ENCODE peak calls at places on chromosomes 3 and 15, in six cellular contexts. E is fibroblast of lung, Q is lower lobe of right lung, J is left ventricle myocardium superior, N is A172, V is HTR-8/SVneo. I is an unnamed sample.

GRCh38 chr15:69156726-69157381 is 3.6 kb upstream of the GLCE start:
- DNase-seq in Q (no peak), V (no peak), E (no peak), N (no peak), J (no peak), I (no peak)

GRCh38 chr3:26484140-26484539 is 138.4 kb upstream of the LRRC3B start:
- DNase-seq in J (no peak), N (peak; percentile 52), V (peak; percentile 6), E (no peak), Q (no peak), I (no peak)

GRCh38 chr15:41115652-41116115 is 396 bp downstream of the INO80 start:
- DNase-seq in J (no peak), E (peak; percentile 59), V (peak; percentile 41), N (peak; percentile 36), Q (peak; percentile 85), I (peak; percentile 72)

GRCh38 chr3:57397175-57398026 is 104.9 kb upstream of the ASB14 start:
- DNase-seq in Q (no peak), J (no peak), V (peak; percentile 65), N (peak; percentile 63), E (peak; percentile 58), I (peak; percentile 77)

GRCh38 chr3:150885535-150885934 is 19.7 kb downstream of the MINDY4B start:
- DNase-seq in Q (no peak), V (no peak), E (no peak), N (no peak), J (no peak), I (no peak)

GRCh38 chr3:139416275-139416674 is 26.8 kb upstream of the COPB2 start:
- DNase-seq in V (no peak), E (no peak), J (no peak), Q (no peak), N (no peak), I (no peak)

GRCh38 chr3:115706311-115706829 is 83.1 kb downstream of the GAP43 start:
- DNase-seq in E (no peak), N (no peak), J (no peak), V (no peak), Q (no peak), I (no peak)

GRCh38 chr3:60854762-60855161 is 396.5 kb downstream of the FHIT start:
- DNase-seq in J (no peak), N (no peak), Q (no peak), V (no peak), E (no peak), I (no peak)

GRCh38 chr3:9067352-9067975 is 104.2 kb upstream of the RAD18 start:
- DNase-seq in Q (no peak), E (peak; percentile 79), J (no peak), V (peak; percentile 65), N (peak; percentile 67), I (peak; percentile 57)

GRCh38 chr3:124607163-124607562 is 123.1 kb upstream of the UMPS start:
- DNase-seq in N (peak; percentile 67), V (no peak), J (no peak), E (peak; percentile 85), Q (no peak), I (no peak)

GRCh38 chr15:63826513-63826912 is 7.2 kb downstream of the HERC1 start:
- DNase-seq in E (peak; percentile 58), N (no peak), V (no peak), J (no peak), Q (no peak), I (peak; percentile 53)

GRCh38 chr3:52834871-52835501 is at the start of gene MUSTN1:
- DNase-seq in Q (no peak), V (no peak), N (no peak), E (peak; percentile 40), J (peak; percentile 45), I (no peak)

GRCh38 chr15:87547470-87548181 is 708.9 kb downstream of the NTRK3 start:
- DNase-seq in E (no peak), V (no peak), N (peak; percentile 8), Q (no peak), J (no peak), I (no peak)

GRCh38 chr15:92290359-92290992 is 103.2 kb upstream of the ST8SIA2 start:
- DNase-seq in E (no peak), Q (no peak), N (no peak), V (no peak), J (no peak), I (no peak)

GRCh38 chr3:167684389-167684993 is 30.7 kb upstream of the WDR49 start:
- DNase-seq in J (no peak), V (peak; percentile 8), N (peak; percentile 67), E (peak; percentile 72), Q (no peak), I (peak; percentile 61)

GRCh38 chr3:31448035-31448881 is 84.5 kb upstream of the STT3B start:
- DNase-seq in J (peak; percentile 27), V (no peak), N (peak; percentile 21), E (no peak), Q (peak; percentile 50), I (peak; percentile 50)

GRCh38 chr15:92077353-92078080 is 224.0 kb downstream of the SLCO3A1 start:
- DNase-seq in Q (peak; percentile 70), J (peak; percentile 78), E (peak; percentile 63), N (peak; percentile 61), V (peak; percentile 56), I (peak; percentile 90)

GRCh38 chr3:46293035-46293724 is 50.9 kb downstream of the CCR3 start:
- DNase-seq in N (no peak), J (no peak), V (no peak), E (no peak), Q (no peak), I (no peak)